ENCODE peak calls at places on chromosome 12, in five cellular contexts. A is Peyer's patch, L is right atrium auricular region, Y is coronary artery, K is heart left ventricle. P is an unnamed sample.

GRCh38 chr12:2783936-2784600 is 10.7 kb upstream of the FKBP4 start:
- DNase-seq in A (peak), L (no peak), Y (peak), K (peak), P (peak)

GRCh38 chr12:100229876-100230275 is 29.3 kb downstream of the ACTR6 start:
- DNase-seq in A (no peak), L (no peak), Y (no peak), K (no peak), P (no peak)

GRCh38 chr12:107760207-107760816 is 625 bp downstream of the PRDM4 start:
- DNase-seq in A (peak), L (no peak), Y (peak), K (peak), P (peak)

GRCh38 chr12:51247523-51248206 is 9.0 kb downstream of the DAZAP2 start:
- DNase-seq in A (no peak), L (no peak), Y (no peak), K (no peak), P (no peak)

GRCh38 chr12:76915381-76916169 is 36.8 kb upstream of the CSRP2 start:
- DNase-seq in A (no peak), L (no peak), Y (no peak), K (no peak), P (no peak)

GRCh38 chr12:58176296-58176869 is 235.0 kb downstream of the ATP23 start:
- DNase-seq in A (peak), L (no peak), Y (no peak), K (peak), P (no peak)

GRCh38 chr12:74794522-74794921 is 256.9 kb downstream of the ATXN7L3B start:
- DNase-seq in A (no peak), L (no peak), Y (no peak), K (no peak), P (no peak)

GRCh38 chr12:45763381-45763780 is 33.9 kb downstream of the ARID2 start:
- DNase-seq in A (no peak), L (no peak), Y (no peak), K (no peak), P (no peak)

GRCh38 chr12:94172031-94172430 is 23.7 kb downstream of the PLXNC1 start:
- DNase-seq in A (no peak), L (no peak), Y (no peak), K (no peak), P (no peak)

GRCh38 chr12:46461459-46461858 is 88.9 kb upstream of the SLC38A2 start:
- DNase-seq in A (no peak), L (no peak), Y (no peak), K (no peak), P (no peak)

GRCh38 chr12:84785951-84786350 is 126.6 kb downstream of the SLC6A15 start:
- DNase-seq in A (no peak), L (no peak), Y (no peak), K (no peak), P (no peak)

GRCh38 chr12:103523771-103524170 is 28.0 kb upstream of the C12orf42 start:
- DNase-seq in A (no peak), L (no peak), Y (no peak), K (no peak), P (no peak)

GRCh38 chr12:128815779-128816642 is 7.7 kb downstream of the SLC15A4 start:
- DNase-seq in A (no peak), L (no peak), Y (no peak), K (no peak), P (no peak)

GRCh38 chr12:128819293-128820144 is 4.2 kb downstream of the SLC15A4 start:
- DNase-seq in A (no peak), L (no peak), Y (no peak), K (no peak), P (no peak)

GRCh38 chr12:128816643-128816920 is 7.2 kb downstream of the SLC15A4 start:
- DNase-seq in A (no peak), L (no peak), Y (no peak), K (no peak), P (no peak)

GRCh38 chr12:128818065-128819022 is 5.4 kb downstream of the SLC15A4 start:
- DNase-seq in A (no peak), L (no peak), Y (no peak), K (no peak), P (no peak)

DNA sequence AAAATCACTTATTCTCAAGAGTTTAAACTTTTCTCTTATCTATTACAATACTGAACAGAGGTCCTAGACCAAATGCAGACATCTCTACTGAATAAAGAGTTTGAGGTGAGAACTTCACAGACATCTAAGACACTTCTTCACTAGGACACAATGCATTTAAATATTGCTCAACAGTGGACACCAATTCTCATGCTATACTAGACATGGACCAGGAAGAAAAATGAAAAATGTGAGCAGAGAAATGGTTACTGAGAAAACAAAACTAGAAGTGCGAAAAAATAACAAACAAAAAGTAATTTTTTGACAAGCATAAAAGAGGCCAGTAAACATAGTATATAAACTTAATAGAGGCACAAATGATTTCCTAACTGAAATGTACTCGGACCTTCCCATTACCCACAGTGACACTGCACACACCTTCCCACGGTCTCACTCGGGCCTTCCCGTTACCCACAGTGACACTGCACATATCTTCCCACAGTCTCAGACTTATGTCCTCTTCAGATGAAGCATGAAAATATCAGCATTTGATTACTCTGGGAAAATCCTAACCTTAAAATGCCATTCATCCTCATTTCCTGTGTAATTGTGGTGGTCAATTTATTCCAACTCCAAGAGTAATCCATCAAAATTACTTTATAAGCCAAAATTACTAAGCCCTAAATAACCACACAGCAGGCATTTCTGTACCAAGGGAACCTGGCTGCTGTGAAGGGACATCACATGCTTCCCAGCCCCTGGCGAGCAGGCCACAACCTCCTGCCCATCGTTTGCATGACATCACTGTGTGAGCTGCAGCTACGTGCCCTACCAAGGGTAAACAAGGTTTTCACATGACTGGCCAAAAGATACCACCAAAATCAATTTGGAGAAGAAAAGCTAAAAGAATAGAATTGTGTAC is 6.4 kb downstream of the SLC15A4 start:
- DNase-seq in A (peak), L (no peak), Y (no peak), K (peak), P (no peak)
- TF ChIP-seq CTCF in A (no peak), L (no peak), Y (no peak), K (no peak), P (no peak)

GRCh38 chr12:97312570-97313135 is 150.0 kb upstream of the RMST start:
- DNase-seq in A (no peak), L (no peak), Y (no peak), K (no peak), P (no peak)
- TF ChIP-seq CTCF in A (no peak), L (no peak), Y (no peak), K (no peak), P (peak)

DNA sequence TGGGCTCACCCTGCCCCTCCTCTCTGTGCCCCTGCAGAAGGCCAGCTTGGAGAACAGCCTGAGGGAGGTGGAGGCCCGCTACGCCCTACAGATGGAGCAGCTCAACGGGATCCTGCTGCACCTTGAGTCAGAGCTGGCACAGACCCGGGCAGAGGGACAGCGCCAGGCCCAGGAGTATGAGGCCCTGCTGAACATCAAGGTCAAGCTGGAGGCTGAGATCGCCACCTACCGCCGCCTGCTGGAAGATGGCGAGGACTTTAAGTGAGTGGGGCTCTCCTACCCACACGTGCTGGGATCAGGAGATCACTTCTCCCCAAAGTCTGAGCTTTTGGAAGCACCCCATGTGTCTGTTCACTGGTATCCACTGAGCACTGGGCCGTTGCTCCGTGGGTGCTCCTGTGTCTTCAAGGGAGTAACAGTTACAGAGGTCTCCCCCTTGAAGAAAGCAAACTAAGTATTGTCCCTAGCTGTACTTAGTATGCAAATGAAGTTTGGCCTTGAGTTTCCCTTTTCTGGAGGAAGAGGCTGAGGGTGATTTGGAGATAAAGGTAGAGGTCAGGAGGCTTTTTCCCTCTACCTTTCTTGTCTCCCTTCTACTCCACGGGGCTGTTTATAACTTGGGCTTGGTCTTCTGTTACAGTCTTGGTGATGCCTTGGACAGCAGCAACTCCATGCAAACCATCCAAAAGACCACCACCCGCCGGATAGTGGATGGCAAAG is 3.3 kb downstream of the KRT18 start:
- DNase-seq in A (peak), L (no peak), Y (no peak), K (no peak), P (no peak)
- TF ChIP-seq CTCF in A (no peak), L (peak), Y (no peak), K (no peak), P (no peak)

DNA sequence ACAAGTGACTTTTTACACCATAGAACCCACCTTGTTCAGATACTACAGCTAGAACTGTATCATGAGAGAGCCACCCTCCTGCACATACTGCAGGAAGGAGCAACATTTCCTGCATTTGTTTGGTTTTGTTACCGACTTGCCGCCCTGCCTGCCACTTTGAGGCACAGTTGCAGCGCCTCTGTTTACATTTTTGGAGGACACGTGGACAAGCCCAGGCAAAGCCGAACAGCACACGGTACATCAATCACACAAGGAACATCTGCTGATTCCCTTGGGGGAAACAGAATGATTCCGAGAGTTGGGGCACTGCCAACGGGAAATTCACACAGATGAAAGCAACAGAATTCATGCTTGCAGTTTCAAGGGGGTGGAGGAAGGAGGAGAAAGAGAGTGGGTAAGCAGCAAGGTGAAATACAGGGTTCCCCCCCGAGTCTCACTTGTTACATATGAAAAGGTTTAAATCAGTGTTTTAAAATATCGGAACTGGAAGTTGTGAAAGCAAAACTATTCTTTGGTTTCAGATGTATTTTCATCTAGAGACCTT is 110.7 kb downstream of the BTG1 start:
- DNase-seq in A (peak), L (no peak), Y (no peak), K (peak), P (no peak)
- TF ChIP-seq CTCF in A (no peak), L (peak), Y (no peak), K (no peak), P (no peak)

GRCh38 chr12:56079729-56080555 is at the start of gene ERBB3:
- DNase-seq in A (peak), L (peak), Y (peak), K (peak), P (peak)
- TF ChIP-seq CTCF in A (no peak), L (no peak), Y (no peak), K (no peak), P (no peak)

DNA sequence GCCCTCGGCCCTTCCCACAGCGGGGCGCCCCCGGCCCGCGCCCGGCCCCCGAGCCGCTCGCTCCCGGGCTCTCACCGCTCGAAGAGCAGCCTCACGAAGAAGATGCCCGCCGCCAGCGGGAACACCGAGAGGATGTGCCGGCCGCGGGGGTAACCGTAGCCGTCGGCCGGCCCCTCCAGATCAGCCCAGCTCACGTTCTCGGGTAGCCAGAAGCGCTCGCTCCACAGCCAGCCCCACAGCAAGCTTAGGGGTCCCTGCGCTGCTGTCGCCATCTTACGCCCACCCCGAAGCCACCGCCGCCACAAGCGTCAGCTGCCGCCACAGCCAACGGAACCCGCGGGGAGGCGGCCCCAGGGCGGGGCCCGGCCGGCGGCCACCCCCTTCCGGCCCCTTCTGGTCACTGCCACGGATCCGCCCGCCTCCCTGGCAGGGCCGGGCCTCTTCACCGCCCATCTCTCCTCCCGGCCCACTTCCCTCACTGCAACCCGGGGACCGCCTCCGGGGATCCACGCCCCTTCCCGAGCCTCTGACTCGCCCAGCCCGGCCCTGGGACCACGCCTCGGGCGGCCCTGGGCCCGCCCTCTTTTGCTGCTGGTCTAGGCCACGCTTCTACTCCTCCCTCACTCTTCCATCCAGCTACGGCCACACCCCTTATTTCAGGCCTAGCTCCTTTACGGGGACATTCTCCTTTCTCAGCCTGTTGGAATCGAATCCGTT is at the start of gene CERS5:
- DNase-seq in A (peak), L (peak), Y (peak), K (peak), P (peak)
- TF ChIP-seq CTCF in A (peak), L (peak), Y (no peak), K (no peak), P (peak)

DNA sequence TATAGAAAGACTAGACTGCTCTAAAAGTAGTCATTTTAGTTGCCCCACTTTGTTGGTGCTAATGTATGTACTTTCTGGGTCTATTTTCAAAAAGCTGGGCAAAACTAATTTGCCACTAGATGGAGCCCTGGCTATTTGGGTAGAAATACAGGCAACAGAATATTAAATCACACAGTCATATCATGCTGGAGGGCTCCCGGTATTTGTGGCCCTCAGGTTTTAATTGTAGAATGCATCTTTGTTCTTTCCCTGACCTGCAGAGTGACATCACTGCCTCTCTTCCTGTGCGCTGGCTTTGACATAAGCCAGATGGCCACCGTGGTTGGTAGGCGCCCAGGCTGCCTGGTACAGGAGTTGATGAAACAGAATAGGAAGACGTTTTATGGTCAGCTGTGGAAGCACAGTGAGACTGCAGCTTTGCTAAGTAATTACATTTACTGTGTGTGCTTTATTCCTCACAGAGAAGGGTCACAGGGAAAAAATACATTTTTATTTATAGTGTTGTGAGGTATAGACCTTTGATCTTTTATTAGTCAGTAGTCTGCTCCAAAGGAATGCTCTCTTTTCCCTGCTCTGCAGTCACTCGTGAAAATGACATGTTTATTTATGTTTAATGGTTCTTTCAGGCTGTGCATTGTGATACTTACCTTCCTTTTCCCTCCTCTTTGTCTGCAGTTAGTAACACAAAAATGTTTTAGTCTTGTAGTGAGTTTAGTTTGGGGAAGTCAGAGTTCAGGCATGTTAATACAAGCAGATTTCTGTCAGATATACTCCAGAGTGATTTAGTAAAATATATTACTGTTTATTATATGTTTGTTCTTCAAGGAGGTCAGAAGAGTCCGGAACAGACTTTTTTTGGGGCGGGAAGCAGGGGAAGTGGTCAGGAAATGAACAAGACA is 28.4 kb downstream of the MSRB3 start:
- DNase-seq in A (no peak), L (no peak), Y (no peak), K (peak), P (no peak)
- TF ChIP-seq CTCF in A (no peak), L (peak), Y (no peak), K (peak), P (peak)